ENCODE peak calls at places on chromosome 17, in six cellular contexts. One of them, this sample, is unnamed.

GRCh38 chr17:30005709-30006320 is 64.4 kb downstream of the EFCAB5 start:
- DNase-seq in left ventricle myocardium superior: no peak
- DNase-seq in KG1: no peak
- DNase-seq in body of pancreas: no peak
- DNase-seq in effector CD4-positive, alpha-beta T cell: no peak
- DNase-seq in esophagus squamous epithelium: no peak
- DNase-seq in this sample: no peak

GRCh38 chr17:80414803-80415625 is at the start of gene ENDOV:
- DNase-seq in left ventricle myocardium superior: peak
- DNase-seq in KG1: peak
- DNase-seq in body of pancreas: peak
- DNase-seq in effector CD4-positive, alpha-beta T cell: peak
- DNase-seq in esophagus squamous epithelium: peak
- DNase-seq in this sample: peak

GRCh38 chr17:79971651-79972050 is 64.0 kb downstream of the TBC1D16 start:
- DNase-seq in left ventricle myocardium superior: no peak
- DNase-seq in KG1: no peak
- DNase-seq in body of pancreas: peak
- DNase-seq in effector CD4-positive, alpha-beta T cell: no peak
- DNase-seq in esophagus squamous epithelium: no peak
- DNase-seq in this sample: no peak

GRCh38 chr17:60964160-60964559 is 286.5 kb downstream of the BCAS3 start:
- DNase-seq in left ventricle myocardium superior: no peak
- DNase-seq in KG1: no peak
- DNase-seq in body of pancreas: no peak
- DNase-seq in effector CD4-positive, alpha-beta T cell: no peak
- DNase-seq in esophagus squamous epithelium: no peak
- DNase-seq in this sample: no peak

GRCh38 chr17:65472602-65473001 is 88.8 kb downstream of the AXIN2 start:
- DNase-seq in left ventricle myocardium superior: no peak
- DNase-seq in KG1: no peak
- DNase-seq in body of pancreas: no peak
- DNase-seq in effector CD4-positive, alpha-beta T cell: no peak
- DNase-seq in esophagus squamous epithelium: no peak
- DNase-seq in this sample: no peak

GRCh38 chr17:43224146-43224705 is 4.2 kb downstream of the CCDC200 start:
- DNase-seq in left ventricle myocardium superior: no peak
- DNase-seq in KG1: no peak
- DNase-seq in body of pancreas: peak
- DNase-seq in effector CD4-positive, alpha-beta T cell: no peak
- DNase-seq in esophagus squamous epithelium: no peak
- DNase-seq in this sample: no peak

GRCh38 chr17:74130276-74130675 is 73.2 kb upstream of the RPL38 start:
- DNase-seq in left ventricle myocardium superior: no peak
- DNase-seq in KG1: no peak
- DNase-seq in body of pancreas: no peak
- DNase-seq in effector CD4-positive, alpha-beta T cell: no peak
- DNase-seq in esophagus squamous epithelium: no peak
- DNase-seq in this sample: no peak

GRCh38 chr17:59815965-59816364 is 76.8 kb downstream of the TUBD1 start:
- DNase-seq in left ventricle myocardium superior: no peak
- DNase-seq in KG1: no peak
- DNase-seq in body of pancreas: no peak
- DNase-seq in effector CD4-positive, alpha-beta T cell: no peak
- DNase-seq in esophagus squamous epithelium: no peak
- DNase-seq in this sample: no peak

GRCh38 chr17:78127240-78127887 is 1.2 kb downstream of the TMC6 start:
- DNase-seq in left ventricle myocardium superior: peak
- DNase-seq in KG1: peak
- DNase-seq in body of pancreas: peak
- DNase-seq in effector CD4-positive, alpha-beta T cell: peak
- DNase-seq in esophagus squamous epithelium: no peak
- DNase-seq in this sample: peak

GRCh38 chr17:75767881-75768280 is 2.9 kb upstream of the GALK1 start:
- DNase-seq in left ventricle myocardium superior: no peak
- DNase-seq in KG1: no peak
- DNase-seq in body of pancreas: no peak
- DNase-seq in effector CD4-positive, alpha-beta T cell: no peak
- DNase-seq in esophagus squamous epithelium: no peak
- DNase-seq in this sample: no peak

GRCh38 chr17:66448008-66448644 is 145.7 kb downstream of the PRKCA start:
- DNase-seq in left ventricle myocardium superior: no peak
- DNase-seq in KG1: no peak
- DNase-seq in body of pancreas: no peak
- DNase-seq in effector CD4-positive, alpha-beta T cell: no peak
- DNase-seq in esophagus squamous epithelium: no peak
- DNase-seq in this sample: no peak

GRCh38 chr17:28865946-28866752 is 11.3 kb downstream of the ERAL1 start:
- DNase-seq in left ventricle myocardium superior: peak
- DNase-seq in KG1: no peak
- DNase-seq in body of pancreas: no peak
- DNase-seq in effector CD4-positive, alpha-beta T cell: no peak
- DNase-seq in esophagus squamous epithelium: no peak
- DNase-seq in this sample: no peak

GRCh38 chr17:48592097-48592496 is 1.5 kb downstream of the HOXB5 start:
- DNase-seq in left ventricle myocardium superior: no peak
- DNase-seq in KG1: no peak
- DNase-seq in body of pancreas: no peak
- DNase-seq in effector CD4-positive, alpha-beta T cell: no peak
- DNase-seq in esophagus squamous epithelium: no peak
- DNase-seq in this sample: peak

GRCh38 chr17:1762906-1763829 is 1.3 kb downstream of the SERPINF1 start:
- DNase-seq in left ventricle myocardium superior: peak
- DNase-seq in KG1: no peak
- DNase-seq in body of pancreas: no peak
- DNase-seq in effector CD4-positive, alpha-beta T cell: no peak
- DNase-seq in esophagus squamous epithelium: no peak
- DNase-seq in this sample: peak

GRCh38 chr17:56822725-56823124 is 11.0 kb downstream of the C17orf67 start:
- DNase-seq in left ventricle myocardium superior: no peak
- DNase-seq in KG1: no peak
- DNase-seq in body of pancreas: no peak
- DNase-seq in effector CD4-positive, alpha-beta T cell: no peak
- DNase-seq in esophagus squamous epithelium: no peak
- DNase-seq in this sample: no peak

GRCh38 chr17:44642861-44643260 is 13.4 kb upstream of the MEIOC start:
- DNase-seq in left ventricle myocardium superior: no peak
- DNase-seq in KG1: no peak
- DNase-seq in body of pancreas: no peak
- DNase-seq in effector CD4-positive, alpha-beta T cell: no peak
- DNase-seq in esophagus squamous epithelium: no peak
- DNase-seq in this sample: no peak

GRCh38 chr17:71846561-71846960 is 274.3 kb upstream of the SOX9 start:
- DNase-seq in left ventricle myocardium superior: no peak
- DNase-seq in KG1: no peak
- DNase-seq in body of pancreas: no peak
- DNase-seq in effector CD4-positive, alpha-beta T cell: no peak
- DNase-seq in esophagus squamous epithelium: no peak
- DNase-seq in this sample: no peak

GRCh38 chr17:41823141-41823524 is 10.3 kb downstream of the FKBP10 start:
- DNase-seq in left ventricle myocardium superior: no peak
- DNase-seq in KG1: no peak
- DNase-seq in body of pancreas: no peak
- DNase-seq in effector CD4-positive, alpha-beta T cell: no peak
- DNase-seq in esophagus squamous epithelium: no peak
- DNase-seq in this sample: no peak

GRCh38 chr17:71664867-71665266 is 456.0 kb upstream of the SOX9 start:
- DNase-seq in left ventricle myocardium superior: no peak
- DNase-seq in KG1: no peak
- DNase-seq in body of pancreas: no peak
- DNase-seq in effector CD4-positive, alpha-beta T cell: no peak
- DNase-seq in esophagus squamous epithelium: no peak
- DNase-seq in this sample: no peak

GRCh38 chr17:64936117-64936516 is 16.8 kb upstream of the LRRC37A3 start:
- DNase-seq in left ventricle myocardium superior: no peak
- DNase-seq in KG1: no peak
- DNase-seq in body of pancreas: no peak
- DNase-seq in effector CD4-positive, alpha-beta T cell: no peak
- DNase-seq in esophagus squamous epithelium: no peak
- DNase-seq in this sample: no peak

GRCh38 chr17:83196088-83196765 is 116.8 kb downstream of the METRNL start:
- DNase-seq in left ventricle myocardium superior: peak
- DNase-seq in KG1: no peak
- DNase-seq in body of pancreas: peak
- DNase-seq in effector CD4-positive, alpha-beta T cell: no peak
- DNase-seq in esophagus squamous epithelium: no peak
- DNase-seq in this sample: no peak

GRCh38 chr17:17870292-17870691 is 33.5 kb upstream of the SREBF1 start:
- DNase-seq in left ventricle myocardium superior: no peak
- DNase-seq in KG1: no peak
- DNase-seq in body of pancreas: no peak
- DNase-seq in effector CD4-positive, alpha-beta T cell: no peak
- DNase-seq in esophagus squamous epithelium: no peak
- DNase-seq in this sample: no peak

GRCh38 chr17:77128895-77129567 is 11.7 kb upstream of the SEC14L1 start:
- DNase-seq in left ventricle myocardium superior: no peak
- DNase-seq in KG1: no peak
- DNase-seq in body of pancreas: no peak
- DNase-seq in effector CD4-positive, alpha-beta T cell: no peak
- DNase-seq in esophagus squamous epithelium: no peak
- DNase-seq in this sample: no peak

GRCh38 chr17:8004899-8005298 is 2.5 kb downstream of the GUCY2D start:
- DNase-seq in left ventricle myocardium superior: no peak
- DNase-seq in KG1: no peak
- DNase-seq in body of pancreas: no peak
- DNase-seq in effector CD4-positive, alpha-beta T cell: no peak
- DNase-seq in esophagus squamous epithelium: no peak
- DNase-seq in this sample: no peak

GRCh38 chr17:32253117-32253611 is 12.5 kb upstream of the RHBDL3 start:
- DNase-seq in left ventricle myocardium superior: peak
- DNase-seq in KG1: peak
- DNase-seq in body of pancreas: peak
- DNase-seq in effector CD4-positive, alpha-beta T cell: peak
- DNase-seq in esophagus squamous epithelium: no peak
- DNase-seq in this sample: peak

GRCh38 chr17:4074831-4075495 is 67.9 kb downstream of the ZZEF1 start:
- DNase-seq in left ventricle myocardium superior: no peak
- DNase-seq in KG1: peak
- DNase-seq in body of pancreas: no peak
- DNase-seq in effector CD4-positive, alpha-beta T cell: no peak
- DNase-seq in esophagus squamous epithelium: no peak
- DNase-seq in this sample: peak

GRCh38 chr17:80252871-80253270 is 7.8 kb upstream of the RNF213 start:
- DNase-seq in left ventricle myocardium superior: peak
- DNase-seq in KG1: peak
- DNase-seq in body of pancreas: peak
- DNase-seq in effector CD4-positive, alpha-beta T cell: peak
- DNase-seq in esophagus squamous epithelium: no peak
- DNase-seq in this sample: peak

This sample was measured in SW480.